ENCODE peak calls at places on chromosome 20, in eight cellular contexts. T is left colon; Y is sigmoid colon; W is cerebellar cortex; J is HAP-1; U is stimulated activated CD4-positive, alpha-beta T cell treated with anti-CD3 and anti-CD28 coated beads, Interleukin-4, amount 100 ng/mL, for 48 hours; C is fibroblast of pulmonary artery; O is nucleus accumbens. K is an unnamed sample.

GRCh38 chr20:4090756-4091331 is 75.5 kb upstream of the RNF24 start:
- DNase-seq in Y (no peak), C (peak; percentile 74), T (no peak), U (no peak), J (no peak), W (no peak), O (no peak), K (peak; percentile 85)

GRCh38 chr20:20317195-20318113 is 50.5 kb upstream of the INSM1 start:
- DNase-seq in Y (no peak), U (no peak), J (no peak), O (no peak), T (no peak), C (no peak), W (no peak), K (no peak)

GRCh38 chr20:11376406-11376805 is 541.3 kb upstream of the BTBD3 start:
- DNase-seq in J (no peak), O (no peak), U (no peak), T (no peak), Y (no peak), C (no peak), W (no peak), K (no peak)

GRCh38 chr20:42697962-42698361 is 491.7 kb downstream of the PTPRT start:
- DNase-seq in Y (no peak), J (no peak), C (no peak), O (no peak), T (no peak), W (no peak), U (no peak), K (no peak)

GRCh38 chr20:57001126-57001767 is 265.2 kb downstream of the BMP7 start:
- DNase-seq in U (no peak), J (no peak), Y (no peak), C (no peak), T (no peak), W (no peak), O (no peak), K (no peak)

GRCh38 chr20:44073675-44074071 is 113.3 kb downstream of the JPH2 start:
- DNase-seq in J (no peak), W (no peak), T (no peak), Y (no peak), U (no peak), C (no peak), O (no peak), K (no peak)

GRCh38 chr20:33672426-33673114 is 1.7 kb downstream of the NECAB3 start:
- DNase-seq in Y (peak; percentile 69), U (no peak), O (no peak), T (no peak), W (no peak), J (peak; percentile 46), C (no peak), K (peak; percentile 18)

GRCh38 chr20:37901280-37901666 is 1.7 kb upstream of the VSTM2L start:
- DNase-seq in J (peak; percentile 51), W (no peak), Y (no peak), C (peak; percentile 33), T (no peak), U (no peak), O (no peak), K (no peak)

GRCh38 chr20:44861547-44862006 is 23.9 kb upstream of the YWHAB start:
- DNase-seq in U (no peak), Y (peak; percentile 74), W (peak; percentile 52), J (no peak), O (no peak), C (peak; percentile 62), T (no peak), K (peak; percentile 81)

GRCh38 chr20:47524385-47524784 is 22.7 kb downstream of the NCOA3 start:
- DNase-seq in T (no peak), J (no peak), U (no peak), C (no peak), O (no peak), Y (no peak), W (no peak), K (no peak)

GRCh38 chr20:39358052-39358451 is 395.9 kb downstream of the DHX35 start:
- DNase-seq in J (no peak), U (no peak), W (no peak), C (no peak), Y (no peak), O (no peak), T (no peak), K (no peak)

GRCh38 chr20:57675773-57676172 is 34.0 kb downstream of the PMEPA1 start:
- DNase-seq in U (no peak), C (no peak), T (no peak), W (no peak), O (no peak), Y (no peak), J (no peak), K (no peak)

GRCh38 chr20:42739692-42740091 is 450.0 kb downstream of the PTPRT start:
- DNase-seq in J (no peak), O (no peak), T (no peak), Y (no peak), C (no peak), W (no peak), U (no peak), K (no peak)

GRCh38 chr20:41534842-41535241 is 83.3 kb downstream of the CHD6 start:
- DNase-seq in T (no peak), J (no peak), Y (no peak), O (no peak), W (no peak), C (peak; percentile 20), U (no peak), K (no peak)

GRCh38 chr20:44159125-44159524 is 27.9 kb downstream of the JPH2 start:
- DNase-seq in U (no peak), C (no peak), O (no peak), Y (no peak), W (no peak), T (no peak), J (no peak), K (no peak)

GRCh38 chr20:833121-833449 is 430 bp upstream of the FAM110A start:
- DNase-seq in W (no peak), O (no peak), C (no peak), T (no peak), U (no peak), Y (no peak), J (no peak), K (no peak)

GRCh38 chr20:63939061-63939935 is 16.9 kb downstream of the UCKL1 start:
- DNase-seq in O (no peak), W (no peak), T (no peak), C (no peak), J (no peak), Y (peak; percentile 63), U (no peak), K (no peak)